ENCODE peak calls at places on chromosomes 5 and 9, in four cellular contexts. X is fibroblast of lung, R is neural crest cell, B is hepatocyte. I is an unnamed sample.

GRCh38 chr9:99197987-99198386 is 23.8 kb downstream of the ALG2 start:
- DNase-seq in B (no peak), R (no peak), X (no peak), I (no peak)

GRCh38 chr9:111037744-111038335 is 430 bp downstream of the LPAR1 start:
- DNase-seq in R (peak), X (peak), B (peak), I (no peak)

GRCh38 chr5:150496098-150496497 is 11.8 kb upstream of the NDST1 start:
- DNase-seq in B (no peak), R (no peak), X (no peak), I (no peak)

GRCh38 chr9:108389056-108389455 is 466.7 kb downstream of the ACTL7B start:
- DNase-seq in B (no peak), X (no peak), R (no peak), I (no peak)

GRCh38 chr9:88852794-88853193 is 138.5 kb upstream of the S1PR3 start:
- DNase-seq in X (peak), B (peak), R (peak), I (no peak)

GRCh38 chr5:523658-524441 is 399 bp downstream of the SLC9A3 start:
- DNase-seq in X (no peak), R (no peak), B (no peak), I (no peak)

GRCh38 chr5:159781626-159782157 is 134.6 kb upstream of the ADRA1B start:
- DNase-seq in B (no peak), X (peak), R (no peak), I (no peak)

GRCh38 chr5:111158105-111158744 is 66.0 kb upstream of the CAMK4 start:
- DNase-seq in B (peak), X (peak), R (peak), I (peak)

GRCh38 chr9:96015876-96016686 is 140.6 kb downstream of the ERCC6L2 start:
- DNase-seq in B (no peak), X (peak), R (no peak), I (no peak)

GRCh38 chr9:135015986-135016640 is 71.4 kb upstream of the OLFM1 start:
- DNase-seq in B (no peak), X (no peak), R (no peak), I (no peak)

GRCh38 chr5:106459541-106459940 is 1211.2 kb downstream of the EFNA5 start:
- DNase-seq in X (peak), R (no peak), B (no peak), I (no peak)

GRCh38 chr5:106454050-106454449 is 1216.7 kb downstream of the EFNA5 start:
- DNase-seq in R (no peak), X (no peak), B (no peak), I (no peak)

GRCh38 chr5:106451998-106452397 is 1218.7 kb downstream of the EFNA5 start:
- DNase-seq in B (peak), X (no peak), R (no peak), I (no peak)

DNA sequence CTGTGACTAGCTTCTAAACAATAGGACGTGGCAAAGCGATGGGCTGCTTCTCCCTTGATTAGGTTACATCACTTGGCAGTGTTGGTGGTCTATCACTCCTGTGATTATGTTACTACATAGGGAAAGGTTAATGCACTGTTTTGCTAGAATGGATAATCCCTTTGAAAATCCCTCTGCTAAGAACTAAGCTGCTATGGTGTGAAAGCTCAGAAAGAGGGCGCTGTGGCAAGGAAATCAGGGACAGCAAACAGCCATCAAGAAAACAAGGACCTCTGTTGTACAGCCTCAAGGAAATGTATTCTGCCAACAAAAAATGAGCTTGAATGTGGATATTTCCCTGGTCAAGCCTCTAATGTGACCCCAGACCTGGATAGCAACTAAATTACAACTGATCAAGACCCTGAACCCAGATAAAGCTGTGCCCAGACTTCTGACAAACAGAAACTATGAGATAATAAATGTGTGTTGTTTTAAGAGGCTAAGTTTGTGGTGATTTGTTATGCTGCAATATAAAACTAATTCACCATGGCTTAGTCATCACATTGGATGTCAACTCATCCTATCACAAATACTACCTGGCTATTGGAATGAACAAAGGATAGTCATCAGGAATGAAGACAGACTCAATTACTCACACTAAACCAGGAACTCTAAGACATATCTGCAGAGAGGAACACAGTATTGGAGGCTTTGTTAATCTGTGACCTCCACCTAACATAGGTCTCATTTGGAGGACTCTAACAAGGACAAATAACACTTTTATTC is 1215.9 kb downstream of the EFNA5 start:
- DNase-seq in R (peak), B (peak), X (peak), I (no peak)
- TF ChIP-seq CTCF in R (peak), B (peak), X (peak), I (peak)

DNA sequence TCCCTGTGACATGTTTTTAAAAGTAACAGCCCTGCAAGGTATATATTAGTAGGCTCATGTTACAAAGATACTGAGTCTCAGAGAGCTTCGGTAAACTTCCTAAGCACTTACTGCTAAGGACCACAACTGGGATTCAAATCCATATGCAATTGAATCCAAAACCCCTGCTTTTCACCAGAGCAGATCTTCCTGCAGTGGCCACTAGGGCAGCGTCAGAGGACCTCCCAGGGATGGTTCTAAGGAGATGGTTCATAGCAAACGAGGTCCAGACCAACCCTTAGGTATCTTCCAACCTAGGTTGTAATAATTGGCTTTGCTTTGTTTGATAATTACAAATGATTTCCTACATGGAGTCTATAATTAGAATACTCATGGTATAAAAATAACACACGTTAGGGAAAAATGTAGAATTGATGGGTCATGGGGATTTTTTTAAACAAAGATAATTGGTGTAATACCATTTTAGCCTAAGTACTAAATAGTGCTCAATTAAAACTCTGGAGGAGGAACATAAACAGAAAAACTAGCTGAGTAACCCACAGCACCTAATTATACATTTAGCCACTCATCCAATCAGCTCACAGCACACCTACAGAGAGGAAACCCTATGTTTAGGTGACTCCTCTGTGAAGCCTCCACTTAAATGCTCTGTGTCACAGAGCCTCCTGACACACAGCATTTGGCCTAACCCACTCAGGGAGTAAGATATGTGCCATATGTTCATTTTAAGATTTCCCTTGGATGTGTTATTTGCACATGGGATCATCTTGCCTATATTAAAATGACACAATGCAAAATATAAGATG is 10.0 kb upstream of the CAST start:
- DNase-seq in B (no peak), R (no peak), X (no peak), I (no peak)
- TF ChIP-seq CTCF in B (no peak), R (peak), X (peak), I (peak)

GRCh38 chr9:119365291-119366027 is 3.8 kb downstream of the BRINP1 start:
- DNase-seq in R (peak), B (peak), X (peak), I (no peak)
- TF ChIP-seq CTCF in R (peak), B (peak), X (peak), I (peak)

DNA sequence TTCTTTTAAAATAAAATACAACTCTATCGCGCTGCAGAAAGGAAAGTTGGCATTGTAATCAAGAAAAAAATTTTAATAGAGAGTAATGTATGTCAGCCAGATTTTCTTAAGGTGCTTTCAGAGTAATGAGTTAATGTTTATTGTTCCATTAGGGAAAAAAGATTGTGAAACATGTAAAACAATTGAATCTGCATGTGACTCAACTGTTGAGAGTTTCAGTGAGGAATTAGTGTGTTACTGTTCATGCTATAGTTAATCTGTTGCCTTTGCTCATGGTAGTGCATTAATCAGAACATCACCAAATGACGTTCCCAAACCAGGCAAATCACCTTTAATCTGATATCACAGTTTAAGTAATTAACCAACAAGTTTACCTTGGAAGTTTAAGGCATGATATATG is 600.5 kb downstream of the NR2F1-AS1 start:
- DNase-seq in X (peak), R (no peak), B (no peak), I (no peak)
- TF ChIP-seq CTCF in X (no peak), R (no peak), B (no peak), I (no peak)

DNA sequence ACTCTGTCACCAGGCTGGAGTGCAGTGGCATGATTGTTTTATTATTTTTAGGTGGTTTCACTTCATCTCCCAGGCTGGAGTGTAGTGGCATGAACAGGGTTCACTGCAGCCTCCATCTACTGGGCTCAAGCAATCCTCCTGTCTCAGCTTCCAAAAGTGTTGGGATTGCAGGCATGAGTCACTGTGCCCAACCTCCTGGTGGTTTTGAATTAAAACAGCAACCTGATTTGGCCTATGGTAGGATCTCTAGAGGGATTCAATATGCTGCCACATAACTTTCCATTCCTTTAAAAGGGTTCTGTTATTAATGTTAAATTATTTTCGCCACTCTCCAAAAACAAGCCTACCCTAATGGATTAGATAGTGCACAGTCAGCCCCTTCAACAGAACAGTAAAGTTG is 9.9 kb upstream of the HSPA4 start:
- DNase-seq in R (no peak), X (peak), B (no peak), I (no peak)
- TF ChIP-seq CTCF in R (no peak), X (peak), B (no peak), I (no peak)

I was measured in LNCaP clone FGC.